ENCODE peak calls at places on chromosomes 7 and 10, in four cellular contexts. One of them, this sample, is unnamed.

GRCh38 chr7:32428546-32428945 is 61.6 kb downstream of the LSM5 start:
- DNase-seq in A549: no peak
- DNase-seq in GM12878: no peak
- DNase-seq in HepG2: no peak
- DNase-seq in this sample: no peak

GRCh38 chr7:46215987-46216567 is 295.0 kb upstream of the IGFBP3 start:
- DNase-seq in A549: no peak
- DNase-seq in GM12878: no peak
- DNase-seq in HepG2: peak
- DNase-seq in this sample: no peak

GRCh38 chr7:73369009-73369408 is 41.0 kb downstream of the FKBP6 start:
- DNase-seq in A549: no peak
- DNase-seq in GM12878: no peak
- DNase-seq in HepG2: peak
- DNase-seq in this sample: peak

GRCh38 chr7:17130281-17131059 is 168.0 kb upstream of the AHR start:
- DNase-seq in A549: peak
- DNase-seq in GM12878: no peak
- DNase-seq in HepG2: peak
- DNase-seq in this sample: no peak

GRCh38 chr10:96387151-96387550 is 28.3 kb upstream of the OPALIN start:
- DNase-seq in A549: no peak
- DNase-seq in GM12878: no peak
- DNase-seq in HepG2: no peak
- DNase-seq in this sample: no peak

GRCh38 chr10:70255329-70256299 is 22.4 kb upstream of the PPA1 start:
- DNase-seq in A549: no peak
- DNase-seq in GM12878: no peak
- DNase-seq in HepG2: peak
- DNase-seq in this sample: peak

GRCh38 chr7:142753366-142753765 is 4.1 kb downstream of the PRSS1 start:
- DNase-seq in A549: no peak
- DNase-seq in GM12878: no peak
- DNase-seq in HepG2: no peak
- DNase-seq in this sample: no peak

GRCh38 chr10:132652936-132653590 is 115.5 kb downstream of the INPP5A start:
- DNase-seq in A549: no peak
- DNase-seq in GM12878: no peak
- DNase-seq in HepG2: no peak
- DNase-seq in this sample: no peak

GRCh38 chr10:133130602-133131001 is 29.4 kb upstream of the KNDC1 start:
- DNase-seq in A549: no peak
- DNase-seq in GM12878: no peak
- DNase-seq in HepG2: no peak
- DNase-seq in this sample: no peak

GRCh38 chr10:98296514-98296913 is 28.5 kb upstream of the LOXL4 start:
- DNase-seq in A549: no peak
- DNase-seq in GM12878: no peak
- DNase-seq in HepG2: no peak
- DNase-seq in this sample: no peak

GRCh38 chr10:70430489-70431445 is 10.7 kb downstream of the NODAL start:
- DNase-seq in A549: peak
- DNase-seq in GM12878: no peak
- DNase-seq in HepG2: peak
- DNase-seq in this sample: no peak

GRCh38 chr7:22809902-22810642 is 12.6 kb downstream of the TOMM7 start:
- DNase-seq in A549: no peak
- DNase-seq in GM12878: no peak
- DNase-seq in HepG2: peak
- DNase-seq in this sample: no peak

GRCh38 chr10:6953131-6953834 is 373.2 kb upstream of the PRKCQ start:
- DNase-seq in A549: no peak
- DNase-seq in GM12878: no peak
- DNase-seq in HepG2: no peak
- DNase-seq in this sample: no peak

GRCh38 chr7:66142996-66143395 is 28.3 kb downstream of the CRCP start:
- DNase-seq in A549: no peak
- DNase-seq in GM12878: no peak
- DNase-seq in HepG2: peak
- DNase-seq in this sample: no peak

GRCh38 chr10:113199459-113199858 is 249.4 kb downstream of the TCF7L2 start:
- DNase-seq in A549: no peak
- DNase-seq in GM12878: no peak
- DNase-seq in HepG2: no peak
- DNase-seq in this sample: no peak

GRCh38 chr7:26388256-26388655 is 96.6 kb downstream of the SNX10 start:
- DNase-seq in A549: no peak
- DNase-seq in GM12878: peak
- DNase-seq in HepG2: no peak
- DNase-seq in this sample: no peak

GRCh38 chr10:113590581-113590980 is 37.7 kb downstream of the HABP2 start:
- DNase-seq in A549: no peak
- DNase-seq in GM12878: no peak
- DNase-seq in HepG2: no peak
- DNase-seq in this sample: no peak

GRCh38 chr10:12337973-12338372 is 11.4 kb upstream of the CAMK1D start:
- DNase-seq in A549: no peak
- DNase-seq in GM12878: no peak
- DNase-seq in HepG2: no peak
- DNase-seq in this sample: no peak

GRCh38 chr10:12340937-12341336 is 8.4 kb upstream of the CAMK1D start:
- DNase-seq in A549: no peak
- DNase-seq in GM12878: no peak
- DNase-seq in HepG2: no peak
- DNase-seq in this sample: no peak

GRCh38 chr10:12341526-12341925 is 7.8 kb upstream of the CAMK1D start:
- DNase-seq in A549: no peak
- DNase-seq in GM12878: no peak
- DNase-seq in HepG2: no peak
- DNase-seq in this sample: no peak

GRCh38 chr10:12338981-12339380 is 10.4 kb upstream of the CAMK1D start:
- DNase-seq in A549: no peak
- DNase-seq in GM12878: no peak
- DNase-seq in HepG2: no peak
- DNase-seq in this sample: no peak

GRCh38 chr10:12340371-12340770 is 9.0 kb upstream of the CAMK1D start:
- DNase-seq in A549: no peak
- DNase-seq in GM12878: no peak
- DNase-seq in HepG2: no peak
- DNase-seq in this sample: no peak
- TF ChIP-seq EP300 in A549: no peak
- TF ChIP-seq EP300 in GM12878: no peak
- TF ChIP-seq EP300 in HepG2: no peak
- TF ChIP-seq EP300 in this sample: no peak

DNA sequence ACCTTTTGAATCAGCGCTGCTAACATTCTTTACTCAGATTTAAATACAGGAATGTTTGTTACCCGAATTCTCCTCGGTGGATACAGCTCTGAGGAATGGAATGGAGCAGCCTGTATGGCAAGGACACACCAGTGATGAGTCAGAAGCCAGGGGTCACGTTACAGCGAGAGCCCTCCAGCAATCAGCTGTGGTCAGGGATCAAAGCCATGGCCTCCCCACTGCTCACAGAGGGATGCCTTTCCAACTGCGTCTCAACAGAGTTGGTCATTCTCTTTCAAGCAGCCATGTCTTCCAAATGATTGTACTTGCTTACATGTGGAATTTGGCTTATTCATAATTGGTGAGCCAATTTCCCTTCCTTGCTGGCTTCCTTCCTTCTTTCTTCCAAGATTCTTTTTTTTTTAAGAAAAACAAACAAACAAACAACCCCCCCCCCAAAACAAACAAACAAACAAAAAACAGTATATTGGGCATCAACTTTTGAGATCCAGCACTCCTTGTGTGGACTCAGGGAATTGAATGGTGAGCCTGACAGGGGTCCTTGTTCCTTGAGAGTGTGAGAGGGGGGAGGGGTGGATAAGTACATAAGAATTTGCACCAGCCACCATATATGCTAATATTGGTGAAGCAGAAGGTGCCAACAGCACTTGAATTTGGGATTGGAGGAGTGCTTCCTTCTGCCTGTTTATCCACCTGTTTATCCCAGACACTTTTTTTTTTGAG is 100.2 kb downstream of the ATXN7L1 start:
- DNase-seq in A549: peak
- DNase-seq in GM12878: no peak
- DNase-seq in HepG2: peak
- DNase-seq in this sample: peak
- TF ChIP-seq CHD4 in A549: peak
- TF ChIP-seq CHD4 in GM12878: no peak
- TF ChIP-seq CHD4 in HepG2: no peak
- TF ChIP-seq CHD4 in this sample: no peak

GRCh38 chr7:48665361-48666135 is 258.8 kb upstream of the CDC14C start:
- DNase-seq in A549: no peak
- DNase-seq in GM12878: no peak
- DNase-seq in HepG2: no peak
- DNase-seq in this sample: no peak
- TF ChIP-seq EP300 in A549: no peak
- TF ChIP-seq EP300 in GM12878: no peak
- TF ChIP-seq EP300 in HepG2: no peak
- TF ChIP-seq EP300 in this sample: no peak

DNA sequence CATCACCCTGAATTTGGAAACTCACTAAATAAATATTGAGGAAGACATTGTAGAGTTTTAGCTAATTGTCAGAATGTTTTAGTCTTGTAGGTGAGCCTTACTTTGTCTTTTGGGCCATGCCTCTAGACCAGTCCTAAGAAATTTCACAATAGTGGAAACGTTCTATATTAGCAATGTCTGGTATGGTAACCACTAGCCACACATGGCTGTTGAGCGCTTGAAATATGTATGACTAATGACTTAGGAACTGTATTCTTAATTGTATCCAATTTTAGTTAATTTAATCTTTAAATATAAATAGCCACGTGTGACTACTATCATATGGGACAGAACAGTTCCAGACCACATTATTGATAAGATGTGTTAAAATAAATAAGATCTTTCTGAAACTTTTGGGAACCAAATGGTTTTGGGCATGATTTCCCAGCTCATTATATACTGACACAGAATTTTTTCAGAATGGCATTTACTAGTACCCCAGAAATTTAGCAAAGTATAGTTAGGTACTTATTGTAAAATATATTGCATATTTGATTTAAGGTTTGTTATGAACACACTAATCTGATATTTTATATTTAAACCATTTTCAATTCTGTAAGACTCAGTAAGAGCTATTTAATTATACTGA is 95.0 kb downstream of the VPS50 start:
- DNase-seq in A549: no peak
- DNase-seq in GM12878: no peak
- DNase-seq in HepG2: no peak
- DNase-seq in this sample: no peak
- TF ChIP-seq CHD4 in A549: no peak
- TF ChIP-seq CHD4 in GM12878: no peak
- TF ChIP-seq CHD4 in HepG2: no peak
- TF ChIP-seq CHD4 in this sample: no peak

DNA sequence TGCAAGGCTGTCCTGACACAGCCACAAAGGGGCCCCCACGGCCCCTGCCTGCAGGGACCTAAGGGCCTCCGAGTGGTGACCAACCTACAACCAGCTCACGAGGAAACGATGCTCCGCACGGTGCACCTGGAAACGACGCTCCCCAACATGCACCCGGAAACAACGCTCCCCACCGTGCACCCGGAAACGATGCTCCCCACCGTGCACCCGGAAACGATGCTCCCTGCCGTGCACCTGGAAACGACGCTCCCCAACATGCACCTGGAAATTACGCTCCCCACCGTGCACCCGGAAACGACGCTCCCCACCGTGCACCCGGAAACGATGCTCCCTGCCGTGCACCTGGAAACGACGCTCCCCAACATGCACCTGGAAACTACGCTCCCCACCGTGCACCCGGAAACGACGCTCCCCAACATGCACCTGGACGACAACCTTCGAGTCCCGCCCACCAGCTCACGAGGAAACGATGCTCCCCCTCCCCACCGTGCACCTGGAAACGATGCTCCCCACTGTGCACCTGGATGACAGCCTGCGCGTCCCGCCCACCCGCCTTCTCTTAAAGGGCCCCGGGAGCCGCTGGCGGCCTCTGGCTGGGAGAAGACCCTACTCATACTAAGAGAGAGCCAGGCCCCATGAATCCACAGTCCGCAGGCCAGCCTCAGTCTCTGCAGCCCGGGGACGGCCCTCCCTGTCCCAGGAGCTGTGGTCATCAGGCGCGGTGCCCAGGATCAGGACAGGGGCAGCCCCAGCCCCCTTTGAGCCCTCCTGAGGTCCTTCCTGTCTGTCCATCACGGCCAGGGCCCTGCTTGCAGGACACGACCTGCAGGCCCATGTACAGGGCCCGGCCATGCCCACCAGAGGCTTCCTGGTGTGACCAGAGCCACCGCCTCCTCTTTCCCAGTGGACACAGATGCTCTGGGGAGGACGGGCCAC is 98.3 kb downstream of the PDGFA start:
- DNase-seq in A549: no peak
- DNase-seq in GM12878: no peak
- DNase-seq in HepG2: no peak
- DNase-seq in this sample: no peak
- TF ChIP-seq EP300 in A549: no peak
- TF ChIP-seq EP300 in GM12878: no peak
- TF ChIP-seq EP300 in HepG2: no peak
- TF ChIP-seq EP300 in this sample: no peak

DNA sequence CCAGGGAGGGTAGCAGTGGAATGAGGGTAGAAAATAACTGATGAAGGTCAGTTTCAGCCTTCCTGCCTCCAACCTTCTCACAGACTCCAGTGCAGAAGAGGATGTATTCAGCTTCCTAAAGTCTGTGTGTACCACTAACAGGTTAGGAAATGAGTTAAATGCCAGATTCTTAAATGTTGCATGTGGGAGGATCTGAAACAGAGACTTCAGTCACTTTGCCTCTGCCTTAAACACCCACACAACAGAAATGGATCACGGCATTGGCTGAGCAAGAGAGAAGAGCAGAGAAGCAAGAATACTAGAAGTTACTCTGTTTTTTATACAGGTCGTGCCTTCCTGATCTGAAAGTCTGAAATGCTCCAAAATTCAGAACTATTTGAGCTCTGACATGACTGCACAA is 98.9 kb upstream of the ARHGAP21 start:
- DNase-seq in A549: no peak
- DNase-seq in GM12878: peak
- DNase-seq in HepG2: no peak
- DNase-seq in this sample: no peak
- TF ChIP-seq CHD4 in A549: no peak
- TF ChIP-seq CHD4 in GM12878: no peak
- TF ChIP-seq CHD4 in HepG2: no peak
- TF ChIP-seq CHD4 in this sample: no peak